ENCODE peak calls at places on chromosomes 7 and 10, in six cellular contexts. F is IMR-90, C is H9, D is neuronal stem cell, S is H1, R is mesenchymal stem cell. B is an unnamed sample.

GRCh38 chr7:70599446-70600190 is 532.3 kb upstream of the GALNT17 start:
- DNase-seq in C (no peak), R (no peak), S (no peak), F (no peak), D (no peak), B (peak)

GRCh38 chr10:718143-718700 is 28.8 kb upstream of the DIP2C start:
- DNase-seq in F (no peak), D (no peak), R (no peak), S (no peak), C (no peak), B (no peak)

GRCh38 chr7:70571403-70571911 is 560.5 kb upstream of the GALNT17 start:
- DNase-seq in C (no peak), S (no peak), D (no peak), F (peak), R (peak), B (no peak)

GRCh38 chr10:36712695-36713094 is 412.7 kb upstream of the ANKRD30A start:
- DNase-seq in F (peak), C (no peak), R (no peak), S (no peak), D (no peak), B (no peak)

GRCh38 chr10:71644307-71645180 is 75.0 kb downstream of the C10orf105 start:
- DNase-seq in F (no peak), C (no peak), D (no peak), S (no peak), R (no peak), B (no peak)

GRCh38 chr10:24207781-24208611 is 942 bp upstream of the KIAA1217 start:
- DNase-seq in D (peak), F (no peak), C (no peak), S (no peak), R (peak), B (peak)

GRCh38 chr7:2929321-2930201 is 85.5 kb upstream of the GNA12 start:
- DNase-seq in R (no peak), F (no peak), S (no peak), C (peak), D (no peak), B (peak)

GRCh38 chr10:81018898-81019890 is 481.5 kb downstream of the SH2D4B start:
- DNase-seq in C (peak), S (peak), D (peak), F (peak), R (peak), B (peak)

GRCh38 chr10:114507449-114507848 is 103.1 kb upstream of the AFAP1L2 start:
- DNase-seq in F (no peak), D (no peak), S (no peak), R (no peak), C (no peak), B (no peak)

GRCh38 chr10:101227765-101228681 is 1.2 kb downstream of the LBX1 start:
- DNase-seq in C (peak), S (no peak), R (no peak), F (no peak), D (no peak), B (peak)

GRCh38 chr10:132889556-132889955 is 52.8 kb downstream of the CFAP46 start:
- DNase-seq in D (no peak), R (no peak), C (no peak), F (no peak), S (no peak), B (no peak)

GRCh38 chr10:117462424-117462792 is 80.1 kb upstream of the EMX2 start:
- DNase-seq in F (no peak), S (no peak), D (no peak), R (peak), C (peak), B (peak)

GRCh38 chr7:125406111-125406510 is 476.5 kb upstream of the POT1 start:
- DNase-seq in S (no peak), R (no peak), D (no peak), F (no peak), C (no peak), B (no peak)

GRCh38 chr10:47287365-47287802 is 12.6 kb upstream of the GDF10 start:
- DNase-seq in F (no peak), R (no peak), S (no peak), C (no peak), D (no peak), B (peak)

GRCh38 chr10:49739426-49739825 is 22.7 kb downstream of the OGDHL start:
- DNase-seq in R (no peak), D (no peak), F (no peak), S (no peak), C (peak), B (no peak)

GRCh38 chr7:84274029-84274638 is 79.5 kb upstream of the SEMA3A start:
- DNase-seq in D (peak), C (no peak), R (peak), S (no peak), F (peak), B (peak)

GRCh38 chr10:27242951-27243551 is 2.5 kb upstream of the ACBD5 start:
- DNase-seq in D (peak), C (peak), S (no peak), R (peak), F (peak), B (peak)

GRCh38 chr10:5854178-5854570 is 35.5 kb downstream of the ANKRD16 start:
- DNase-seq in R (no peak), S (no peak), F (no peak), C (no peak), D (no peak), B (no peak)

GRCh38 chr7:94174956-94175355 is 170.8 kb upstream of the BET1 start:
- DNase-seq in R (peak), C (no peak), S (no peak), D (no peak), F (no peak), B (no peak)

GRCh38 chr10:49278497-49278902 is 20.5 kb upstream of the C10orf71 start:
- DNase-seq in S (no peak), C (no peak), R (no peak), D (peak), F (no peak), B (no peak)

GRCh38 chr7:102286237-102287081 is at the start of gene SH2B2:
- DNase-seq in F (peak), D (peak), R (peak), S (no peak), C (peak), B (peak)

GRCh38 chr10:77974396-77975074 is 48.0 kb upstream of the DLG5 start:
- DNase-seq in C (peak), R (peak), D (peak), S (peak), F (peak), B (peak)

GRCh38 chr10:77977975-77978759 is 51.1 kb downstream of the POLR3A start:
- DNase-seq in R (no peak), F (no peak), C (no peak), D (no peak), S (no peak), B (no peak)

GRCh38 chr10:77973276-77973675 is 46.7 kb upstream of the DLG5 start:
- DNase-seq in D (no peak), S (no peak), F (no peak), C (no peak), R (no peak), B (no peak)

GRCh38 chr10:77977016-77977415 is 50.5 kb upstream of the DLG5 start:
- DNase-seq in C (no peak), F (no peak), D (no peak), R (no peak), S (no peak), B (peak)

GRCh38 chr10:77975086-77975666 is 48.6 kb upstream of the DLG5 start:
- DNase-seq in C (no peak), R (no peak), S (no peak), D (no peak), F (no peak), B (no peak)
- H2AK5ac ChIP-seq in C (no peak), R (no peak), S (no peak), D (peak), F (no peak), B (no peak)

GRCh38 chr7:89849052-89849451 is 305.2 kb upstream of the STEAP1 start:
- DNase-seq in R (no peak), S (no peak), D (no peak), C (no peak), F (no peak), B (no peak)
- H3K4me2 ChIP-seq in R (no peak), S (no peak), D (no peak), C (no peak), F (no peak), B (no peak)

GRCh38 chr10:78972160-78972946 is 96.4 kb upstream of the ZMIZ1 start:
- DNase-seq in S (no peak), F (peak), D (peak), R (peak), C (peak), B (peak)

GRCh38 chr10:78974409-78975317 is 94.1 kb upstream of the ZMIZ1 start:
- DNase-seq in C (peak), S (peak), R (peak), D (peak), F (peak), B (peak)

GRCh38 chr10:78973901-78974408 is 94.8 kb upstream of the ZMIZ1 start:
- DNase-seq in C (peak), R (no peak), S (peak), D (peak), F (peak), B (peak)

GRCh38 chr10:78971094-78971682 is 97.6 kb upstream of the ZMIZ1 start:
- DNase-seq in R (no peak), C (no peak), F (no peak), D (no peak), S (no peak), B (no peak)

GRCh38 chr10:78972947-78973900 is 95.5 kb upstream of the ZMIZ1 start:
- DNase-seq in F (peak), R (peak), S (peak), D (peak), C (peak), B (peak)
- H2AK5ac ChIP-seq in F (peak), R (peak), S (peak), D (peak), C (no peak), B (peak)

DNA sequence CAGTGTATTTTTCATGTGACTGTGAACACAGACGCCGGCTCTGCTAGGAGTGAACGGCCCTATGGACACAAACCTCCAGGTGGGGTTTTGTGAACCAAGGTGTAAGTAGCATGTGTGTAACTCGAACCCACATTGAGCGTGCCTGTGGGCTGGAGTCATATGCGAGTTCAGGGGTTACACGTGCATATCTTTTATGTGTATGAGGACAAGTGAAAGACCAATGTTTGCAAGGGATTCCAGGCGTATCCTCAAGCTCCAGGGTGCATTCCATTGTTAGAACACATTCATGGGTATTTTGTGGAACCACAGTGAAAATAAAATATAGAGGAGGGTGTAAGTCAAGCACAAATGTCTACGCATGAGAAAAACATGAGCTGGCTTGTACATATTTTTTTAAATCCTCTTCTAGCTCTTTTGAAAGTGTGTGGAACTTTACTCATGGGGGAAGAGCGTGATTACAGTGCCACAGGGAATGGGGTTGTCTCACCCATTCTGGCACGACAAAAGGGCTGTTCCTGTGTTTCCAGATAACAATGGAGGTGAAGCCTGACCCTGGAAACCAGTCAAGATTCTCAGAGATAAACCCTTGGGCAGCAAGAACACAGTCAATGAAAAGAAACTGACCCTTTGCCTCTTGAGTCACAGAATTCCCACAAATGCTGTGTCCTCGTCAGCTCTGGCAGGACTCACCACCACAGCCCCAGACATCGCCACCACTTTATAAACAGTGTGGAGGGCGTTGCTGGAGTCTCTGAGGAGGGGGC is 37.0 kb upstream of the GOT1 start:
- DNase-seq in F (peak), R (peak), C (no peak), S (no peak), D (no peak), B (peak)
- H3K4me2 ChIP-seq in F (no peak), R (no peak), C (no peak), S (no peak), D (no peak), B (no peak)

DNA sequence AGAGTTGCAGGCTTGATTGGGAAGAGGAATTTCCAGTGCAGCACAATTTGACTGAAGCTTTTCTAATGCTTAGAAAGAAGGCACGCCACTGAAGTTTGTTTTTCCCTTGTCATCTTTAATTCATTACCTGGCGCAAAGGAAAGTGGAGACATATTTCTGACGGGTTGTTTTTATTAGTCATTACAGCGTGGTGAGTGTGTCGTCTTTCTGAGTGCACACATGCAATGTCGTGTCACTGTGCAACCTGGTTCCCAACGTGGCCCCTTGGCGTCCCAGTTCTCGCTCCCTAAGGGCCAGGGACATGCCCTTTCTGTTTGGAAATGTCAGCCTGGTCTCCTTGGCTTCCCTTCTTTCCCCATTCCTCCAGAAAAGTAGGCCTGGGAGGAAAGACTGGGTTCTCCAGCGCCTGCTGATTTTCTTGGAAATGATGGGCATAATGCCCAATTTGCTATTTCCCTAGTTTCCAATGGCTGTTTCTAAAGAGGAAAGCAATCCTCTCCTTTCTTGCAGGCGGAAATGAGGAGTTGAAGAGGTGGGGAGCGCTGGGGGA is 250.0 kb downstream of the ARHGAP12 start:
- DNase-seq in F (no peak), D (no peak), C (no peak), R (no peak), S (no peak), B (no peak)
- H2AK5ac ChIP-seq in F (no peak), D (peak), C (no peak), R (no peak), S (no peak), B (no peak)

DNA sequence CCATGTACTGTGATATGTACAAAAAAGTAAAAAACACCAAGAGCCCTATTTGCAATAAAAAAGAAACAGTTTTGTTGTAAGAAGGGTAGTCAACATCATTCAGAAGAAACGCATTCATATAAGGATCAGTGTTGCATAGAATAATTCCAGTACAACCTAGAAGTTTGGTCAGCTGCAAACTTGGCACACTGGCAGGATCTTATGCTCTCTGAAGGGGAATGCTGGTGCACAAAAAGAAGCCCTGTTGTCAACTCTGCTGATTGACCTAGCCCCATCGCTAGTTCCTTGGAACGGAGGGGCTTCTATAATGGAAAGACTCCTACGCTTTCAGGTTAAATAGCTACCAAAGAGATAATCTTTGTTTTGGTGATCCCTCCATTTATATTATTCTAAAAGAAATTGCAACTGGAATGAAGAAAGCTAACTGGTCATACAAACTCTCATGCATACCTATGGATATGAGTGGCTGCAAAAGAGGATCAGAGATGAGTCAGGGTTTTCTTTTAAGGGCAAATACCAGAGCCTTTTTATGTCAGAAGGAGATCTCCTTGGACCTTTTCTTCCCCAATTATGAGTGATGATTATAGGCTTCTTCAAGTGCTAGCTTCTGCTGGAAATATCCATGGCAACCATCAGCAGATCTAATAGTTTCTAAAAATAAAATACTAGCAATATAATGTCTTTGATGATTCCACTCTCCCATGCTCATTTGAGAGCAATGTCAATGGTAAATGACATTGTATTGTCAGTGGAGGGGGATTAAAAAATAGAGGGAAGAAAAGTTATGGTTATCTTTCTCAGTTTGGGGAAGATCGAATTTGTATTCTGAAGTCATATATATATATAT is 312.4 kb upstream of the CACNA2D1 start:
- DNase-seq in D (no peak), R (peak), S (no peak), F (peak), C (no peak), B (peak)
- H3K4me2 ChIP-seq in D (no peak), R (no peak), S (no peak), F (no peak), C (no peak), B (no peak)

GRCh38 chr7:112238852-112239610 is 32.5 kb downstream of the ZNF277 start:
- DNase-seq in C (no peak), D (no peak), R (peak), F (peak), S (no peak), B (peak)
- H2AK5ac ChIP-seq in C (no peak), D (no peak), R (peak), F (no peak), S (no peak), B (no peak)

GRCh38 chr7:28873410-28873809 is 84.7 kb downstream of the TRIL start:
- DNase-seq in C (no peak), F (no peak), S (no peak), D (no peak), R (no peak), B (no peak)

GRCh38 chr7:28882896-28883470 is 75.1 kb downstream of the TRIL start:
- DNase-seq in C (no peak), F (no peak), S (no peak), R (no peak), D (no peak), B (no peak)

GRCh38 chr7:28879105-28879504 is 79.0 kb downstream of the TRIL start:
- DNase-seq in S (no peak), F (no peak), D (no peak), C (no peak), R (no peak), B (no peak)
- H3K4me2 ChIP-seq in S (no peak), F (no peak), D (no peak), C (no peak), R (no peak), B (no peak)

GRCh38 chr7:135759537-135759936 is 10.9 kb upstream of the FAM180A start:
- DNase-seq in R (no peak), D (no peak), C (no peak), S (no peak), F (no peak), B (no peak)

GRCh38 chr7:135756191-135756590 is 7.6 kb upstream of the FAM180A start:
- DNase-seq in D (no peak), C (no peak), R (no peak), S (no peak), F (no peak), B (no peak)

GRCh38 chr7:135758531-135758932 is 9.9 kb upstream of the FAM180A start:
- DNase-seq in C (peak), R (no peak), S (no peak), D (no peak), F (peak), B (peak)

GRCh38 chr7:135755351-135755753 is 6.7 kb upstream of the FAM180A start:
- DNase-seq in F (no peak), R (no peak), D (no peak), S (no peak), C (no peak), B (no peak)

GRCh38 chr7:135757719-135758411 is 9.3 kb upstream of the FAM180A start:
- DNase-seq in C (no peak), R (no peak), D (no peak), F (peak), S (no peak), B (no peak)
- H2AK5ac ChIP-seq in C (no peak), R (no peak), D (no peak), F (peak), S (peak), B (no peak)

GRCh38 chr10:62626096-62626495 is 178.4 kb upstream of the ADO start:
- DNase-seq in C (no peak), D (no peak), R (no peak), F (no peak), S (no peak), B (no peak)
- H3K4me2 ChIP-seq in C (peak), D (no peak), R (no peak), F (no peak), S (peak), B (no peak)